ENCODE peak calls at places on chromosome 17, in ten cellular contexts. U is RCC 7860; G is progenitor cell of endocrine pancreas; V is fibroblast of gingiva; I is GM12892; T is stimulated activated CD8-positive, alpha-beta memory T cell treated with anti-CD3 and anti-CD28 coated beads, Interleukin-7, amount 100 ng/mL, for 48 hours; X is A172; M is MCF 10A; C is RPMI7951; L is Kasumi-1. S is an unnamed sample.

GRCh38 chr17:1834378-1835149 is 4.8 kb downstream of the RPA1 start:
- DNase-seq in G (no peak), L (no peak), U (no peak), M (no peak), C (no peak), T (peak), X (no peak), V (no peak), I (peak), S (no peak)

GRCh38 chr17:42337442-42337841 is 49.1 kb downstream of the STAT5A start:
- DNase-seq in M (no peak), C (no peak), L (no peak), T (peak), I (no peak), G (no peak), V (peak), U (no peak), X (no peak), S (no peak)

GRCh38 chr17:9768381-9768934 is 22.9 kb downstream of the DHRS7C start:
- DNase-seq in X (peak), I (no peak), T (no peak), V (no peak), L (peak), U (peak), G (no peak), C (peak), M (peak), S (no peak)

GRCh38 chr17:59493867-59494266 is 71.5 kb upstream of the DHX40 start:
- DNase-seq in V (no peak), M (no peak), L (no peak), U (no peak), T (no peak), C (no peak), X (no peak), I (no peak), G (no peak), S (no peak)

GRCh38 chr17:66673668-66674276 is 161.1 kb upstream of the CACNG5 start:
- DNase-seq in U (peak), M (peak), V (peak), X (peak), L (peak), C (peak), T (peak), G (peak), I (no peak), S (no peak)

GRCh38 chr17:12410721-12411120 is 255.0 kb upstream of the MYOCD start:
- DNase-seq in T (no peak), U (no peak), I (no peak), V (no peak), C (no peak), L (no peak), X (no peak), G (no peak), M (no peak), S (no peak)

GRCh38 chr17:16465861-16466338 is 26.1 kb downstream of the LRRC75A start:
- DNase-seq in I (no peak), M (no peak), V (no peak), C (no peak), G (no peak), U (no peak), X (no peak), L (no peak), T (no peak), S (no peak)

GRCh38 chr17:66302761-66303626 is 581 bp downstream of the PRKCA start:
- DNase-seq in V (peak), G (peak), M (peak), I (peak), X (peak), L (peak), T (peak), C (peak), U (peak), S (no peak)

GRCh38 chr17:50087246-50087911 is 7.8 kb upstream of the PDK2 start:
- DNase-seq in L (peak), G (peak), C (peak), T (peak), I (peak), U (peak), X (peak), V (peak), M (peak), S (no peak)

GRCh38 chr17:37489197-37490001 is at the start of gene DUSP14:
- DNase-seq in C (peak), T (peak), I (peak), X (peak), U (peak), L (peak), V (peak), M (peak), G (peak), S (peak)

GRCh38 chr17:4620531-4621101 is 20.9 kb downstream of the ALOX15 start:
- DNase-seq in G (no peak), I (no peak), L (no peak), M (no peak), X (no peak), V (no peak), T (no peak), C (no peak), U (no peak), S (no peak)

GRCh38 chr17:52147431-52147830 is 11.1 kb downstream of the CA10 start:
- DNase-seq in I (no peak), U (no peak), T (no peak), L (no peak), M (no peak), C (no peak), G (no peak), V (no peak), X (no peak), S (no peak)

GRCh38 chr17:7413346-7413985 is 5.8 kb downstream of the NLGN2 start:
- DNase-seq in G (no peak), T (no peak), U (no peak), I (no peak), C (peak), M (peak), L (no peak), X (peak), V (peak), S (no peak)

GRCh38 chr17:4796550-4796915 is 569 bp downstream of the PSMB6 start:
- DNase-seq in T (no peak), L (peak), V (no peak), C (peak), M (peak), U (peak), G (no peak), X (peak), I (no peak), S (no peak)

GRCh38 chr17:36088559-36089376 is 1.2 kb downstream of the CCL3 start:
- DNase-seq in L (no peak), V (no peak), C (no peak), T (no peak), M (no peak), U (no peak), X (no peak), G (no peak), I (no peak), S (no peak)

GRCh38 chr17:77923776-77924513 is 34.6 kb upstream of the TNRC6C start:
- DNase-seq in U (no peak), L (no peak), X (no peak), C (no peak), G (no peak), I (no peak), T (no peak), M (peak), V (no peak), S (no peak)

GRCh38 chr17:6523330-6523729 is 33.0 kb downstream of the PITPNM3 start:
- DNase-seq in C (peak), M (peak), U (peak), T (no peak), I (no peak), V (no peak), G (no peak), X (peak), L (no peak), S (no peak)

GRCh38 chr17:58334661-58335060 is 6.1 kb upstream of the TSPOAP1 start:
- DNase-seq in V (no peak), U (no peak), G (no peak), I (no peak), M (no peak), X (no peak), L (no peak), T (no peak), C (no peak), S (no peak)

GRCh38 chr17:27755706-27756466 is 44.4 kb downstream of the NOS2 start:
- DNase-seq in T (no peak), I (no peak), X (no peak), M (no peak), V (no peak), U (no peak), C (no peak), G (no peak), L (no peak), S (no peak)

GRCh38 chr17:31789707-31790505 is 69.1 kb downstream of the COPRS start:
- DNase-seq in X (no peak), I (no peak), V (no peak), C (no peak), L (no peak), U (no peak), M (no peak), G (no peak), T (no peak), S (no peak)